ENCODE peak calls at places on chromosomes 11 and 22, in nine cellular contexts. X, N, I, H, L, K, Q, A and O are unnamed samples.

GRCh38 chr11:10350341-10350740 is 45.5 kb downstream of the ADM start:
- DNase-seq in K (no peak), X (peak; percentile 76), I (peak; percentile 90), N (no peak), H (no peak), Q (peak; percentile 80), A (no peak), L (no peak), O (no peak)

GRCh38 chr22:31218565-31219262 is 6.6 kb downstream of the LIMK2 start:
- DNase-seq in Q (no peak), L (no peak), X (no peak), H (no peak), I (no peak), A (no peak), K (no peak), N (no peak), O (no peak)

GRCh38 chr11:15897211-15897960 is 459.0 kb downstream of the SOX6 start:
- DNase-seq in N (no peak), K (no peak), H (no peak), A (no peak), X (peak; percentile 92), I (peak; percentile 75), L (no peak), Q (no peak), O (no peak)

GRCh38 chr11:40867991-40868685 is 591.3 kb downstream of the LRRC4C start:
- DNase-seq in K (no peak), N (no peak), Q (no peak), A (no peak), I (peak; percentile 59), L (no peak), H (no peak), X (no peak), O (no peak)

GRCh38 chr11:104146421-104146820 is 17.5 kb downstream of the PDGFD start:
- DNase-seq in A (no peak), X (no peak), L (no peak), Q (no peak), K (no peak), N (no peak), I (peak; percentile 90), H (no peak), O (no peak)

GRCh38 chr11:3995307-3995706 is 99.3 kb upstream of the RRM1 start:
- DNase-seq in A (no peak), I (no peak), Q (no peak), L (no peak), N (no peak), X (no peak), K (no peak), H (no peak), O (no peak)

GRCh38 chr22:19059481-19060278 is 62.5 kb downstream of the DGCR2 start:
- DNase-seq in A (no peak), K (no peak), L (no peak), N (no peak), H (peak; percentile 47), I (no peak), Q (no peak), X (no peak), O (no peak)

GRCh38 chr11:60780065-60780464 is 5.1 kb upstream of the MS4A10 start:
- DNase-seq in K (no peak), L (no peak), H (no peak), N (peak; percentile 6), A (no peak), Q (no peak), I (no peak), X (no peak), O (no peak)

GRCh38 chr22:36371920-36372319 is 15.8 kb downstream of the MYH9 start:
- DNase-seq in X (no peak), N (no peak), K (no peak), I (no peak), Q (no peak), A (no peak), L (no peak), H (no peak), O (no peak)

GRCh38 chr11:34601085-34601444 is 19.8 kb upstream of the EHF start:
- DNase-seq in I (peak; percentile 26), L (no peak), A (no peak), H (no peak), N (no peak), Q (no peak), K (no peak), X (peak; percentile 5), O (no peak)

GRCh38 chr11:128518493-128519207 is 68.7 kb downstream of the ETS1 start:
- DNase-seq in X (no peak), K (no peak), Q (no peak), A (no peak), N (no peak), H (no peak), I (peak; percentile 64), L (no peak), O (no peak)

GRCh38 chr11:126702165-126702738 is 298.3 kb downstream of the KIRREL3 start:
- DNase-seq in I (no peak), K (no peak), Q (no peak), L (no peak), H (no peak), N (no peak), X (no peak), A (no peak), O (no peak)

GRCh38 chr11:121032546-121032945 is 8.6 kb downstream of the TBCEL start:
- DNase-seq in L (no peak), I (no peak), K (no peak), H (no peak), X (no peak), A (no peak), N (no peak), Q (no peak), O (no peak)

GRCh38 chr22:50105529-50106100 is 15.8 kb downstream of the MOV10L1 start:
- DNase-seq in I (no peak), Q (no peak), N (no peak), L (no peak), K (peak; percentile 29), X (no peak), A (no peak), H (no peak), O (no peak)
- H3K27ac ChIP-seq in I (no peak overlapping the region), Q (no peak overlapping the region), N (no peak overlapping the region), L (no peak overlapping the region), K (no peak overlapping the region), X (no peak overlapping the region), A (no peak overlapping the region), H (no peak overlapping the region), O (no peak overlapping the region)

GRCh38 chr11:63909621-63910506 is 7.1 kb downstream of the RCOR2 start:
- DNase-seq in Q (no peak), X (no peak), A (no peak), H (no peak), K (no peak), L (peak; percentile 43), I (no peak), N (no peak), O (no peak)
- H3K27ac ChIP-seq in Q (no peak overlapping the region), X (no peak overlapping the region), A (peak overlapping the region; percentile 57), H (no peak overlapping the region), K (no peak overlapping the region), L (peak overlapping the region; percentile 58), I (no peak overlapping the region), N (no peak overlapping the region), O (peak overlapping the region; percentile 69)

GRCh38 chr11:47148274-47148673 is 28.4 kb downstream of the ARFGAP2 start:
- DNase-seq in K (no peak), A (no peak), L (no peak), H (no peak), Q (no peak), I (no peak), N (no peak), X (no peak), O (no peak)

GRCh38 chr11:47149781-47150180 is 26.9 kb downstream of the ARFGAP2 start:
- DNase-seq in A (no peak), K (no peak), X (no peak), H (no peak), I (no peak), L (no peak), Q (no peak), N (no peak), O (no peak)

GRCh38 chr11:47147250-47147649 is 29.4 kb downstream of the ARFGAP2 start:
- DNase-seq in A (no peak), X (no peak), L (no peak), I (no peak), H (no peak), K (no peak), N (no peak), Q (no peak), O (no peak)

GRCh38 chr11:47152126-47152952 is 24.3 kb downstream of the ARFGAP2 start:
- DNase-seq in N (no peak), H (no peak), K (no peak), Q (no peak), I (no peak), X (no peak), L (no peak), A (no peak), O (no peak)

GRCh38 chr11:47148903-47149535 is 27.7 kb downstream of the ARFGAP2 start:
- DNase-seq in K (no peak), A (no peak), L (no peak), X (no peak), N (no peak), I (no peak), H (no peak), Q (no peak), O (no peak)
- H3K27ac ChIP-seq in K (no peak overlapping the region), A (no peak overlapping the region), L (no peak overlapping the region), X (no peak overlapping the region), N (no peak overlapping the region), I (no peak overlapping the region), H (peak overlapping the region; percentile 5), Q (no peak overlapping the region), O (no peak overlapping the region)

GRCh38 chr11:47057374-47057773 is 119.3 kb downstream of the ARFGAP2 start:
- DNase-seq in H (no peak), Q (no peak), I (no peak), A (no peak), X (no peak), K (no peak), L (no peak), N (no peak), O (no peak)

GRCh38 chr11:47056261-47056915 is 119.8 kb downstream of the CSTPP1 start:
- DNase-seq in X (peak; percentile 16), N (no peak), I (peak; percentile 78), A (no peak), H (no peak), Q (no peak), L (no peak), K (no peak), O (no peak)

GRCh38 chr11:47060807-47061206 is 115.9 kb downstream of the ARFGAP2 start:
- DNase-seq in X (no peak), Q (no peak), A (no peak), N (no peak), H (no peak), L (no peak), I (peak; percentile 64), K (no peak), O (no peak)

GRCh38 chr11:47062736-47063135 is 113.9 kb downstream of the ARFGAP2 start:
- DNase-seq in Q (no peak), L (no peak), A (no peak), K (no peak), X (no peak), H (no peak), I (no peak), N (no peak), O (no peak)

GRCh38 chr11:47061429-47062178 is 115.1 kb downstream of the ARFGAP2 start:
- DNase-seq in X (no peak), K (no peak), I (no peak), H (no peak), Q (no peak), L (no peak), A (no peak), N (no peak), O (no peak)
- H3K27ac ChIP-seq in X (no peak overlapping the region), K (no peak overlapping the region), I (no peak overlapping the region), H (no peak overlapping the region), Q (no peak overlapping the region), L (no peak overlapping the region), A (no peak overlapping the region), N (no peak overlapping the region), O (no peak overlapping the region)